ENCODE peak calls at places on chromosomes 6 and 20, in eight cellular contexts. H, A, W, T, D, V, U and S are unnamed samples.
A peak's percentile ranks its signal among the peaks of the same experiment; 100 is the strongest.

GRCh38 chr20:22566876-22567658 is 17.3 kb downstream of the FOXA2 start:
- DNase-seq in W (no peak), H (no peak), D (no peak), V (no peak), A (no peak), U (no peak), T (no peak), S (no peak)

GRCh38 chr20:36573798-36574277 is 441 bp downstream of the TGIF2 start:
- DNase-seq in W (peak; percentile 36), V (no peak), A (peak; percentile 38), U (no peak), T (no peak), H (peak; percentile 79), D (no peak), S (peak; percentile 36)

GRCh38 chr6:117072134-117072533 is 193.2 kb upstream of the VGLL2 start:
- DNase-seq in H (no peak), W (no peak), D (no peak), A (no peak), U (no peak), T (no peak), V (no peak), S (no peak)

GRCh38 chr6:79895382-79896100 is 51.8 kb downstream of the ELOVL4 start:
- DNase-seq in T (no peak), U (no peak), V (no peak), D (no peak), A (no peak), H (no peak), W (no peak), S (no peak)

GRCh38 chr6:100099189-100100074 is 105.4 kb upstream of the MCHR2 start:
- DNase-seq in T (peak; percentile 39), U (no peak), W (no peak), V (no peak), H (no peak), A (no peak), D (peak; percentile 47), S (no peak)

GRCh38 chr6:3540980-3541379 is 84.1 kb upstream of the SLC22A23 start:
- DNase-seq in W (no peak), U (no peak), T (peak; percentile 32), A (no peak), D (no peak), H (no peak), V (no peak), S (peak; percentile 64)

GRCh38 chr6:131400054-131400781 is 172.8 kb upstream of the ARG1 start:
- DNase-seq in V (no peak), D (peak; percentile 72), A (no peak), U (no peak), W (peak; percentile 61), H (no peak), T (no peak), S (no peak)

GRCh38 chr20:11740975-11741374 is 176.7 kb upstream of the BTBD3 start:
- DNase-seq in W (no peak), U (no peak), H (no peak), T (no peak), V (no peak), A (no peak), D (no peak), S (no peak)

GRCh38 chr6:99192561-99192960 is 156.9 kb downstream of the FAXC start:
- DNase-seq in W (no peak), U (no peak), H (no peak), V (no peak), T (no peak), D (no peak), A (no peak), S (no peak)

GRCh38 chr6:51292659-51293058 is 474.0 kb downstream of the TFAP2B start:
- DNase-seq in H (no peak), U (no peak), D (no peak), W (no peak), V (no peak), A (no peak), T (no peak), S (no peak)

GRCh38 chr6:111791415-111791814 is 81.8 kb downstream of the FYN start:
- DNase-seq in U (no peak), W (no peak), H (no peak), T (no peak), A (no peak), V (no peak), D (peak; percentile 54), S (no peak)

GRCh38 chr6:14912226-14912625 is 333.6 kb upstream of the JARID2 start:
- DNase-seq in W (no peak), D (peak; percentile 65), H (no peak), T (no peak), V (peak; percentile 88), A (no peak), U (no peak), S (no peak)

GRCh38 chr6:41966214-41966920 is 24.8 kb upstream of the CCND3 start:
- DNase-seq in H (peak; percentile 19), U (no peak), A (no peak), D (no peak), V (no peak), T (no peak), W (no peak), S (no peak)

GRCh38 chr6:28357036-28357435 is 7.3 kb downstream of the ZKSCAN3 start:
- DNase-seq in T (peak; percentile 28), U (no peak), H (no peak), W (no peak), A (no peak), V (no peak), D (peak; percentile 29), S (no peak)

GRCh38 chr6:31769684-31770371 is 7.3 kb downstream of the VWA7 start:
- DNase-seq in A (peak; percentile 72), V (peak; percentile 65), U (peak; percentile 57), H (peak; percentile 80), W (peak; percentile 72), T (peak; percentile 76), D (peak; percentile 60), S (peak; percentile 93)

GRCh38 chr20:38920851-38921250 is 5.4 kb upstream of the FAM83D start:
- DNase-seq in D (no peak), U (no peak), H (no peak), W (no peak), T (no peak), A (no peak), V (no peak), S (no peak)
- H3K27ac ChIP-seq in D (no peak overlapping the region), U (no peak overlapping the region), H (no peak overlapping the region), W (no peak overlapping the region), T (no peak overlapping the region), A (no peak overlapping the region), V (no peak overlapping the region), S (no peak overlapping the region)

GRCh38 chr6:158853072-158853871 is 34.1 kb upstream of the EZR start:
- DNase-seq in H (no peak), D (peak; percentile 93), T (peak; percentile 95), U (no peak), V (peak; percentile 63), A (peak; percentile 89), W (peak; percentile 78), S (peak; percentile 95)
- H3K4me3 ChIP-seq in H (no peak overlapping the region), D (no peak overlapping the region), T (no peak overlapping the region), U (no peak overlapping the region), V (no peak overlapping the region), A (no peak overlapping the region), W (no peak overlapping the region), S (no peak overlapping the region)

GRCh38 chr20:370151-370600 is 10.4 kb upstream of the TRIB3 start:
- DNase-seq in A (no peak), W (no peak), H (no peak), U (no peak), D (no peak), V (no peak), T (peak; percentile 61), S (no peak)
- H3K27ac ChIP-seq in A (no peak overlapping the region), W (peak overlapping the region; percentile 32), H (no peak overlapping the region), U (no peak overlapping the region), D (no peak overlapping the region), V (no peak overlapping the region), T (peak overlapping the region; percentile 89), S (no peak overlapping the region)

DNA sequence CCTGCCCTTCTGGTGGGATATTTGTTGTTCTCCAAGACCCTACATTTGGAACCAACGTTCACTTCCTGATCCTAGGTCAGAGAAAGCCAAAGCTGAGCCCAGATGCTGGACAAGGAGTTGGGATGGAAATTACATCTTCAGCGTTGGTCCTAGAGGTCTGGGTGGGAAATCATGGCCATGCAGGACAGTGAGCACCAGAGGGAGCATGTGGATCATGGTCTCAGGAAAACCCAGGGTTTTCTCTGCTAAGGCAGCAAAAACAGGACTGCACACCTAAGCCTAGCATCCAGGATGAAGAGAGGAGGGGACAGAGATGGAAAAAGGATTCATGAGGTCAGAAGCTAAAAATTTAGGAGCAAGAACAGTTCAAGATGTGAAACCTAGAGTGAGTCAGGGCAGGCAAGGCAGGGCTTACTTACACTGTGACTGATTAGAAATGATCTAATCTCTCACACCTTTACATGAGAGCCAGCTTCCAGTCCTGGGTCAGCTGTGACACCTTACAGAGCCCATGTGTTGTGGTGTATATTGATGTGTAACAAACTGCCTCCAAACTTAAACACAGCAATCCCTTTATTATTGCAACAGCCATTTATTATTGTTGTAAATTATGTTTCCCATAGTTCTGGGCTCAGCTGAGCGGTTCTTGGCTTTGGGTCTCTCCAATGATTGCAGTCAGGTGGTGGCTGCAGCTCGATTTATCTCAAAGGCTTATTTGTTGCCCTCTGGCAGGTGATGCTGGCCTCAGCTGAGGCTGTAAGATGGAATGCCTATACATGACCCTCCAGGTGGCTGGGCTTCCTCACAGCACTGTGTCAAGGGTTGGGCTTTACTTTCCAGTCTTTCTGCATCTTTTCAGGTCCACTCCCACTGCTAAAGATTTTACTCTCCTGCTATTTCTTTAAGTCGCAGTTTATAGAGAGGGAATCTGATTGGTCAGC is 6.5 kb downstream of the C20orf202 start:
- DNase-seq in D (no peak), V (no peak), A (no peak), U (no peak), H (no peak), W (no peak), T (no peak), S (no peak)
- H3K4me3 ChIP-seq in D (no peak overlapping the region), V (no peak overlapping the region), A (no peak overlapping the region), U (no peak overlapping the region), H (no peak overlapping the region), W (no peak overlapping the region), T (no peak overlapping the region), S (no peak overlapping the region)

DNA sequence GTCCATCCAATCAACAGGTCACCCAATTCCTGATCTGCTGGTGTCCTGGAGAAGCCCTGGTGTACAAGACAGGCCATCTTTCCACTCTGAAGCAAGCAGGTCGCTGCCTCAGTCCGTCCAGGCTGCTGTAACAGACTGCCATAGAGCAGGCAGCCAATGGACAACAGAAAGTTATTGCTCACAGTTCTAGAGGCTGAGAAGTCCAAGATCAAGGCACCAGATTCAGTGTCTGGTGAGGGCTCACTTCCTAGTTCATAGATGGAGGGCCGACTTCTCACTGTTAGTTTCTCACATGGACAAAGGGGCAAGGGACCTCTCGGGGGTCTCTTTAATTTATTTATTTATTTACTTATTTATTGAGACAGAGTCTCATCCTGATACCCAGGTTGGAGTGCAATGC is 74.8 kb downstream of the CD24 start:
- DNase-seq in A (no peak), V (no peak), U (no peak), W (no peak), D (no peak), H (no peak), T (no peak), S (no peak)
- H3K27ac ChIP-seq in A (no peak overlapping the region), V (no peak overlapping the region), U (no peak overlapping the region), W (no peak overlapping the region), D (no peak overlapping the region), H (no peak overlapping the region), T (no peak overlapping the region), S (no peak overlapping the region)